ENCODE peak calls at places on chromosomes 1 and 21, in five cellular contexts. One of them, this sample, is unnamed.
A peak's percentile ranks its signal among the peaks of the same experiment; 100 is the strongest.

GRCh38 chr1:204684206-204684536 is 1.4 kb downstream of the LRRN2 start:
- DNase-seq in naive thymus-derived CD4-positive, alpha-beta T cell: no peak
- DNase-seq in upper lobe of left lung: no peak
- DNase-seq in pancreas: no peak
- DNase-seq in CD8-positive, alpha-beta memory T cell: no peak
- DNase-seq in this sample: no peak

GRCh38 chr1:110338200-110339039 is 757 bp upstream of the RBM15 start:
- DNase-seq in CD8-positive, alpha-beta memory T cell: peak; percentile 89
- DNase-seq in naive thymus-derived CD4-positive, alpha-beta T cell: peak; percentile 98
- DNase-seq in pancreas: peak; percentile 96
- DNase-seq in upper lobe of left lung: peak; percentile 96
- DNase-seq in this sample: peak; percentile 95

GRCh38 chr1:114551400-114551799 is 30.0 kb downstream of the BCAS2 start:
- DNase-seq in upper lobe of left lung: no peak
- DNase-seq in CD8-positive, alpha-beta memory T cell: no peak
- DNase-seq in naive thymus-derived CD4-positive, alpha-beta T cell: no peak
- DNase-seq in pancreas: no peak
- DNase-seq in this sample: no peak

GRCh38 chr21:32143222-32143939 is 135.5 kb downstream of the MIS18A start:
- DNase-seq in CD8-positive, alpha-beta memory T cell: no peak
- DNase-seq in upper lobe of left lung: peak; percentile 22
- DNase-seq in pancreas: no peak
- DNase-seq in naive thymus-derived CD4-positive, alpha-beta T cell: no peak
- DNase-seq in this sample: no peak

GRCh38 chr1:61310057-61310456 is 227.7 kb downstream of the NFIA start:
- DNase-seq in naive thymus-derived CD4-positive, alpha-beta T cell: no peak
- DNase-seq in pancreas: no peak
- DNase-seq in upper lobe of left lung: no peak
- DNase-seq in CD8-positive, alpha-beta memory T cell: no peak
- DNase-seq in this sample: no peak

GRCh38 chr1:207398986-207399385 is 55.1 kb upstream of the CR2 start:
- DNase-seq in CD8-positive, alpha-beta memory T cell: no peak
- DNase-seq in upper lobe of left lung: no peak
- DNase-seq in naive thymus-derived CD4-positive, alpha-beta T cell: no peak
- DNase-seq in pancreas: no peak
- DNase-seq in this sample: no peak

GRCh38 chr1:63277195-63278192 is 44.9 kb upstream of the FOXD3 start:
- DNase-seq in naive thymus-derived CD4-positive, alpha-beta T cell: no peak
- DNase-seq in CD8-positive, alpha-beta memory T cell: no peak
- DNase-seq in pancreas: no peak
- DNase-seq in upper lobe of left lung: no peak
- DNase-seq in this sample: no peak

GRCh38 chr1:45246760-45247159 is 40.4 kb upstream of the ZSWIM5 start:
- DNase-seq in CD8-positive, alpha-beta memory T cell: no peak
- DNase-seq in upper lobe of left lung: no peak
- DNase-seq in naive thymus-derived CD4-positive, alpha-beta T cell: no peak
- DNase-seq in pancreas: no peak
- DNase-seq in this sample: no peak

GRCh38 chr1:88462481-88463261 is 221.4 kb upstream of the PKN2 start:
- DNase-seq in naive thymus-derived CD4-positive, alpha-beta T cell: no peak
- DNase-seq in CD8-positive, alpha-beta memory T cell: no peak
- DNase-seq in pancreas: no peak
- DNase-seq in upper lobe of left lung: no peak
- DNase-seq in this sample: no peak

GRCh38 chr1:54377040-54377691 is 29.0 kb downstream of the SSBP3 start:
- DNase-seq in naive thymus-derived CD4-positive, alpha-beta T cell: no peak
- DNase-seq in upper lobe of left lung: no peak
- DNase-seq in CD8-positive, alpha-beta memory T cell: no peak
- DNase-seq in pancreas: peak; percentile 51
- DNase-seq in this sample: no peak

GRCh38 chr1:59985901-59986735 is 59.5 kb upstream of the CYP2J2 start:
- DNase-seq in pancreas: no peak
- DNase-seq in upper lobe of left lung: no peak
- DNase-seq in naive thymus-derived CD4-positive, alpha-beta T cell: no peak
- DNase-seq in CD8-positive, alpha-beta memory T cell: no peak
- DNase-seq in this sample: no peak

GRCh38 chr21:18812308-18812707 is 408.7 kb upstream of the TMPRSS15 start:
- DNase-seq in upper lobe of left lung: no peak
- DNase-seq in naive thymus-derived CD4-positive, alpha-beta T cell: no peak
- DNase-seq in CD8-positive, alpha-beta memory T cell: no peak
- DNase-seq in pancreas: no peak
- DNase-seq in this sample: no peak

GRCh38 chr21:39658066-39658465 is 45.3 kb downstream of the B3GALT5 start:
- DNase-seq in upper lobe of left lung: no peak
- DNase-seq in naive thymus-derived CD4-positive, alpha-beta T cell: no peak
- DNase-seq in CD8-positive, alpha-beta memory T cell: no peak
- DNase-seq in pancreas: no peak
- DNase-seq in this sample: no peak

GRCh38 chr1:5988596-5989285 is 3.5 kb downstream of the NPHP4 start:
- DNase-seq in CD8-positive, alpha-beta memory T cell: no peak
- DNase-seq in naive thymus-derived CD4-positive, alpha-beta T cell: no peak
- DNase-seq in pancreas: no peak
- DNase-seq in upper lobe of left lung: no peak
- DNase-seq in this sample: no peak

GRCh38 chr1:93828437-93828756 is 50.6 kb downstream of the DNTTIP2 start:
- DNase-seq in naive thymus-derived CD4-positive, alpha-beta T cell: no peak
- DNase-seq in pancreas: no peak
- DNase-seq in CD8-positive, alpha-beta memory T cell: no peak
- DNase-seq in upper lobe of left lung: no peak
- DNase-seq in this sample: no peak

GRCh38 chr21:39319814-39320332 is 6.4 kb upstream of the BRWD1 start:
- DNase-seq in CD8-positive, alpha-beta memory T cell: no peak
- DNase-seq in upper lobe of left lung: no peak
- DNase-seq in pancreas: no peak
- DNase-seq in naive thymus-derived CD4-positive, alpha-beta T cell: no peak
- DNase-seq in this sample: no peak

GRCh38 chr1:44294588-44295007 is 60.5 kb downstream of the ERI3 start:
- DNase-seq in naive thymus-derived CD4-positive, alpha-beta T cell: no peak
- DNase-seq in pancreas: no peak
- DNase-seq in upper lobe of left lung: no peak
- DNase-seq in CD8-positive, alpha-beta memory T cell: no peak
- DNase-seq in this sample: no peak

GRCh38 chr21:44532712-44533111 is 7.3 kb downstream of the KRTAP10-1 start:
- DNase-seq in pancreas: no peak
- DNase-seq in upper lobe of left lung: no peak
- DNase-seq in naive thymus-derived CD4-positive, alpha-beta T cell: no peak
- DNase-seq in CD8-positive, alpha-beta memory T cell: no peak
- DNase-seq in this sample: no peak

GRCh38 chr1:87968259-87968955 is 639.7 kb downstream of the LMO4 start:
- DNase-seq in CD8-positive, alpha-beta memory T cell: no peak
- DNase-seq in upper lobe of left lung: no peak
- DNase-seq in naive thymus-derived CD4-positive, alpha-beta T cell: no peak
- DNase-seq in pancreas: no peak
- DNase-seq in this sample: no peak

GRCh38 chr1:218346391-218347204 is 1.5 kb downstream of the TGFB2 start:
- DNase-seq in upper lobe of left lung: peak; percentile 40
- DNase-seq in pancreas: no peak
- DNase-seq in CD8-positive, alpha-beta memory T cell: no peak
- DNase-seq in naive thymus-derived CD4-positive, alpha-beta T cell: no peak
- DNase-seq in this sample: no peak

GRCh38 chr1:237672748-237673147 is 218.0 kb downstream of the ZP4 start:
- DNase-seq in pancreas: no peak
- DNase-seq in naive thymus-derived CD4-positive, alpha-beta T cell: no peak
- DNase-seq in CD8-positive, alpha-beta memory T cell: no peak
- DNase-seq in upper lobe of left lung: no peak
- DNase-seq in this sample: no peak

GRCh38 chr1:202587859-202588480 is 122.3 kb downstream of the SYT2 start:
- DNase-seq in naive thymus-derived CD4-positive, alpha-beta T cell: no peak
- DNase-seq in upper lobe of left lung: no peak
- DNase-seq in CD8-positive, alpha-beta memory T cell: no peak
- DNase-seq in pancreas: no peak
- DNase-seq in this sample: no peak
- H3K4me1 ChIP-seq in naive thymus-derived CD4-positive, alpha-beta T cell: no peaks in the 10 kb centered on the region
- H3K4me1 ChIP-seq in upper lobe of left lung: peaks cover 23% of the 10 kb centered on the region
- H3K4me1 ChIP-seq in CD8-positive, alpha-beta memory T cell: no peaks in the 10 kb centered on the region
- H3K4me1 ChIP-seq in pancreas: no peaks in the 10 kb centered on the region
- H3K4me1 ChIP-seq in this sample: no peaks in the 10 kb centered on the region

DNA sequence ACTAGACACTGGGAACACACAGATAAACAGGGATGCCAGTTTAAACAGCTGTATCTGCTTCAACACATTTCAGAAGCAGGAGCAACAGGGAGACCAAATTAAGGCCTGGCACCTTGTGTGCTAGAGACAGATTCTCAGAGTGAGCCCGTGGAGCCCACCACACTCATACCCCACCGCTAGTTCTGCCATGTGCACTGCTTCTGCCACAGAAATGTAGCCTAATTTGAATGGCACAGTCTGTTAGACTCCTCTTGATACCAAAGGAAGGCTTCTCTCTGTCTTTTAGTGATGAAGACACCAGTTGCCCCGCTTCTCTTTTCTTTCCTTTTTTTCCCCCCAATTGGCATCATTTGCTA is 29.3 kb upstream of the ACP6 start:
- DNase-seq in upper lobe of left lung: no peak
- DNase-seq in pancreas: no peak
- DNase-seq in CD8-positive, alpha-beta memory T cell: no peak
- DNase-seq in naive thymus-derived CD4-positive, alpha-beta T cell: no peak
- DNase-seq in this sample: no peak
- H3K27ac ChIP-seq in upper lobe of left lung: no peak overlapping the region
- H3K27ac ChIP-seq in pancreas: no peak overlapping the region
- H3K27ac ChIP-seq in CD8-positive, alpha-beta memory T cell: no peak overlapping the region
- H3K27ac ChIP-seq in naive thymus-derived CD4-positive, alpha-beta T cell: no peak overlapping the region
- H3K27ac ChIP-seq in this sample: no peak overlapping the region

GRCh38 chr1:246513041-246513440 is 6.0 kb upstream of the SMYD3 start:
- DNase-seq in naive thymus-derived CD4-positive, alpha-beta T cell: no peak
- DNase-seq in upper lobe of left lung: no peak
- DNase-seq in CD8-positive, alpha-beta memory T cell: no peak
- DNase-seq in pancreas: no peak
- DNase-seq in this sample: no peak
- H3K4me1 ChIP-seq in naive thymus-derived CD4-positive, alpha-beta T cell: no peaks in the 10 kb centered on the region
- H3K4me1 ChIP-seq in upper lobe of left lung: no peaks in the 10 kb centered on the region
- H3K4me1 ChIP-seq in CD8-positive, alpha-beta memory T cell: no peaks in the 10 kb centered on the region
- H3K4me1 ChIP-seq in pancreas: no peaks in the 10 kb centered on the region
- H3K4me1 ChIP-seq in this sample: no peaks in the 10 kb centered on the region

DNA sequence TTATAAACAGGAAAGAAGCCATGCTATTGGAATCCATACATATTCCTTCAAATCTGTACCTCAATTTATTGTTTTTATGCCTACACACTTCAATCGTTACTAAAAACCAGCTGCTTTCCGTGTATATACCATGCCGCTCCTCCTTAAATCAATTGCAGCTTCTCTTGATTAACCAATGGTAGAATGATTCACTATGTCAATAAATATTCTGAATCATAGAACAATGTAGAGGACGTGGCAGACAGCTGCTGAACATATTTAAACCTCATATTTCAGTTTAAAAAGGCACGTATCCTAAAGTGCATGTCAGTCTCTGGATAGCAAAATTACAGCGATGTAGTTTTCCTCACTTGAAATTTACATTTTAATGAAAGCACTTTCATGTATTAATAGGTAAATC is 100.4 kb downstream of the MRPL39 start:
- DNase-seq in upper lobe of left lung: no peak
- DNase-seq in CD8-positive, alpha-beta memory T cell: no peak
- DNase-seq in pancreas: no peak
- DNase-seq in naive thymus-derived CD4-positive, alpha-beta T cell: no peak
- DNase-seq in this sample: no peak
- H3K27ac ChIP-seq in upper lobe of left lung: no peak overlapping the region
- H3K27ac ChIP-seq in CD8-positive, alpha-beta memory T cell: no peak overlapping the region
- H3K27ac ChIP-seq in pancreas: no peak overlapping the region
- H3K27ac ChIP-seq in naive thymus-derived CD4-positive, alpha-beta T cell: no peak overlapping the region
- H3K27ac ChIP-seq in this sample: no peak overlapping the region

GRCh38 chr1:2312589-2313301 is 78.6 kb downstream of the MORN1 start:
- DNase-seq in pancreas: no peak
- DNase-seq in CD8-positive, alpha-beta memory T cell: no peak
- DNase-seq in naive thymus-derived CD4-positive, alpha-beta T cell: no peak
- DNase-seq in upper lobe of left lung: no peak
- DNase-seq in this sample: no peak
- H3K4me1 ChIP-seq in pancreas: no peaks in the 10 kb centered on the region
- H3K4me1 ChIP-seq in CD8-positive, alpha-beta memory T cell: peaks cover 40% of the 10 kb centered on the region
- H3K4me1 ChIP-seq in naive thymus-derived CD4-positive, alpha-beta T cell: peaks cover 23% of the 10 kb centered on the region
- H3K4me1 ChIP-seq in upper lobe of left lung: peaks cover 47% of the 10 kb centered on the region
- H3K4me1 ChIP-seq in this sample: peaks cover 37% of the 10 kb centered on the region

GRCh38 chr21:30306821-30307330 is 13.2 kb downstream of the KRTAP26-1 start:
- DNase-seq in upper lobe of left lung: no peak
- DNase-seq in pancreas: peak; percentile 2
- DNase-seq in naive thymus-derived CD4-positive, alpha-beta T cell: no peak
- DNase-seq in CD8-positive, alpha-beta memory T cell: no peak
- DNase-seq in this sample: no peak
- H3K27ac ChIP-seq in upper lobe of left lung: no peak overlapping the region
- H3K27ac ChIP-seq in pancreas: no peak overlapping the region
- H3K27ac ChIP-seq in naive thymus-derived CD4-positive, alpha-beta T cell: no peak overlapping the region
- H3K27ac ChIP-seq in CD8-positive, alpha-beta memory T cell: no peak overlapping the region
- H3K27ac ChIP-seq in this sample: no peak overlapping the region